ENCODE peak calls at places on chromosomes 4 and X, in six cellular contexts. L is BJ, W is astrocyte of the spinal cord, Y is fibroblast of the aortic adventitia, T is GM12865, X is fibroblast of mammary gland. H is an unnamed sample.

GRCh38 chr4:117898496-117898895 is 135.8 kb upstream of the NDST3 start:
- DNase-seq in Y (no peak), X (no peak), T (no peak), W (peak; percentile 46), L (no peak), H (no peak)

GRCh38 chr4:8618961-8619720 is 26.6 kb downstream of the CPZ start:
- DNase-seq in Y (no peak), T (no peak), W (no peak), X (no peak), L (no peak), H (no peak)

GRCh38 chr4:3712112-3712805 is 53.9 kb upstream of the ADRA2C start:
- DNase-seq in L (no peak), T (no peak), Y (no peak), X (no peak), W (no peak), H (no peak)

GRCh38 chr4:1494416-1495315 is 88.4 kb upstream of the NKX1-1 start:
- DNase-seq in L (no peak), X (no peak), T (no peak), W (no peak), Y (no peak), H (no peak)

GRCh38 chr4:176540814-176541213 is 221.0 kb downstream of the SPCS3 start:
- DNase-seq in Y (no peak), X (no peak), T (no peak), W (peak; percentile 31), L (no peak), H (no peak)

GRCh38 chrX:31397119-31397518 is 325.3 kb upstream of the FTHL17 start:
- DNase-seq in L (peak; percentile 20), W (peak; percentile 14), T (no peak), Y (no peak), X (peak; percentile 86), H (no peak)

GRCh38 chrX:53266175-53266574 is 15.2 kb downstream of the IQSEC2 start:
- DNase-seq in Y (no peak), T (no peak), W (no peak), X (no peak), L (no peak), H (no peak)

GRCh38 chr4:1234811-1235292 is 14.1 kb downstream of the CTBP1 start:
- DNase-seq in Y (no peak), W (no peak), L (no peak), X (no peak), T (no peak), H (no peak)

GRCh38 chr4:165378763-165379631 is at the start of gene CPE:
- DNase-seq in X (peak; percentile 63), W (peak; percentile 83), T (no peak), L (no peak), Y (peak; percentile 71), H (no peak)

GRCh38 chrX:21885568-21885967 is 29.8 kb downstream of the YY2 start:
- DNase-seq in W (peak; percentile 39), Y (peak; percentile 45), T (no peak), X (no peak), L (no peak), H (no peak)

GRCh38 chr4:183142566-183143545 is 43.8 kb downstream of the WWC2 start:
- DNase-seq in Y (peak; percentile 72), W (peak; percentile 55), T (no peak), X (peak; percentile 90), L (peak; percentile 27), H (no peak)

GRCh38 chrX:110440016-110440805 is 81.6 kb downstream of the RTL9 start:
- DNase-seq in L (no peak), W (no peak), Y (no peak), X (no peak), T (no peak), H (no peak)

GRCh38 chrX:110444996-110445395 is 86.3 kb downstream of the RTL9 start:
- DNase-seq in W (no peak), L (no peak), X (no peak), T (no peak), Y (no peak), H (no peak)

GRCh38 chrX:110437686-110438085 is 79.0 kb downstream of the RTL9 start:
- DNase-seq in L (no peak), X (no peak), T (no peak), Y (no peak), W (no peak), H (no peak)

GRCh38 chrX:110448459-110448858 is 89.8 kb downstream of the RTL9 start:
- DNase-seq in L (no peak), Y (no peak), X (no peak), T (no peak), W (no peak), H (no peak)

DNA sequence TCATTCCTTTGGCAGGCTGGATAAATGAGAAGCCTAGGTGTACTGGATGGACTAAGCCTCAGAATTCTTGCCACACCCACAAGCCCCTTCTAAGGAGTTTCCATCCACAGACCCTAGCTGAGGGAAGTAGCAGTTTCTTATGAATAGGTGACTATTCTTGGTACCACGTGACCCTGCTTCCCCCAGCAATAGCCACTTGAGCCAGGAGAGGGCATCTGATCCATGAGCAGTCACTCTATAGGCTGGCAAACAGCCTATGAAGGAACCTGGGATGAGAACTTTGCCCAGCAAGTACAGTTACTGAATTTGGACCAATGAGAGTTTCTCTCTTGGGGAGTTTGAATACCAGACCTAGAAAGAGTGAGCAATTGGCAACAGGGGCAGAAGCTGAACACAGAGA is 84.0 kb downstream of the RTL9 start:
- DNase-seq in Y (peak; percentile 14), W (peak; percentile 28), T (peak; percentile 28), X (peak; percentile 36), L (no peak), H (no peak)
- TF ChIP-seq CTCF in Y (peak; percentile 28), W (peak; percentile 32), T (peak; percentile 7), X (peak; percentile 39), L (peak; percentile 29), H (peak; percentile 47)

GRCh38 chrX:48683411-48683982 is at the start of gene WAS:
- DNase-seq in X (no peak), W (no peak), T (peak; percentile 81), Y (no peak), L (no peak), H (peak; percentile 59)
- H3K4me3 ChIP-seq in X (no peak within 1 kb of the TSS), W (no peak within 1 kb of the TSS), T (peak within 1 kb of the TSS; percentile 76), Y (no peak within 1 kb of the TSS), L (no peak within 1 kb of the TSS), H (peak within 1 kb of the TSS; percentile 88)

GRCh38 chr4:139232751-139233150 is 47.3 kb downstream of the MGARP start:
- DNase-seq in W (no peak), L (no peak), Y (no peak), X (no peak), T (no peak), H (no peak)

GRCh38 chr4:139223682-139224317 is 46.8 kb upstream of the ELF2 start:
- DNase-seq in T (peak; percentile 56), Y (peak; percentile 92), X (peak; percentile 85), W (peak; percentile 75), L (no peak), H (peak; percentile 15)

GRCh38 chr4:139229534-139230039 is 50.4 kb downstream of the MGARP start:
- DNase-seq in Y (peak; percentile 84), T (peak; percentile 61), L (no peak), W (peak; percentile 72), X (peak; percentile 72), H (peak; percentile 18)

GRCh38 chr4:139222215-139222614 is 45.2 kb upstream of the ELF2 start:
- DNase-seq in Y (no peak), X (no peak), W (no peak), T (no peak), L (no peak), H (no peak)

GRCh38 chr4:139227729-139228404 is 50.8 kb upstream of the ELF2 start:
- DNase-seq in W (no peak), T (peak; percentile 16), L (no peak), X (no peak), Y (no peak), H (no peak)
- TF ChIP-seq CTCF in W (no peak), T (peak; percentile 4), L (peak; percentile 6), X (no peak), Y (no peak), H (peak; percentile 32)

GRCh38 chr4:149371021-149371420 is 444.6 kb downstream of the IQCM start:
- DNase-seq in Y (peak; percentile 78), X (peak; percentile 78), T (peak; percentile 58), W (peak; percentile 70), L (peak; percentile 11), H (peak; percentile 19)
- H3K4me3 ChIP-seq in Y (no peak overlapping the region), X (no peak overlapping the region), T (no peak overlapping the region), W (no peak overlapping the region), L (no peak overlapping the region), H (no peak overlapping the region)

GRCh38 chr4:5708829-5709680 is 696 bp upstream of the EVC2 start:
- DNase-seq in X (no peak), L (no peak), T (no peak), Y (no peak), W (no peak), H (no peak)

GRCh38 chr4:5708171-5708828 is at the start of gene EVC2:
- DNase-seq in W (peak; percentile 59), L (no peak), T (no peak), X (peak; percentile 62), Y (peak; percentile 66), H (no peak)

GRCh38 chr4:5710962-5711478 is at the start of gene EVC:
- DNase-seq in X (peak; percentile 77), W (peak; percentile 81), T (no peak), L (no peak), Y (peak; percentile 81), H (no peak)

GRCh38 chr4:5711479-5712184 is 631 bp downstream of the EVC start:
- DNase-seq in X (peak; percentile 56), L (no peak), W (peak; percentile 54), Y (peak; percentile 55), T (no peak), H (no peak)

DNA sequence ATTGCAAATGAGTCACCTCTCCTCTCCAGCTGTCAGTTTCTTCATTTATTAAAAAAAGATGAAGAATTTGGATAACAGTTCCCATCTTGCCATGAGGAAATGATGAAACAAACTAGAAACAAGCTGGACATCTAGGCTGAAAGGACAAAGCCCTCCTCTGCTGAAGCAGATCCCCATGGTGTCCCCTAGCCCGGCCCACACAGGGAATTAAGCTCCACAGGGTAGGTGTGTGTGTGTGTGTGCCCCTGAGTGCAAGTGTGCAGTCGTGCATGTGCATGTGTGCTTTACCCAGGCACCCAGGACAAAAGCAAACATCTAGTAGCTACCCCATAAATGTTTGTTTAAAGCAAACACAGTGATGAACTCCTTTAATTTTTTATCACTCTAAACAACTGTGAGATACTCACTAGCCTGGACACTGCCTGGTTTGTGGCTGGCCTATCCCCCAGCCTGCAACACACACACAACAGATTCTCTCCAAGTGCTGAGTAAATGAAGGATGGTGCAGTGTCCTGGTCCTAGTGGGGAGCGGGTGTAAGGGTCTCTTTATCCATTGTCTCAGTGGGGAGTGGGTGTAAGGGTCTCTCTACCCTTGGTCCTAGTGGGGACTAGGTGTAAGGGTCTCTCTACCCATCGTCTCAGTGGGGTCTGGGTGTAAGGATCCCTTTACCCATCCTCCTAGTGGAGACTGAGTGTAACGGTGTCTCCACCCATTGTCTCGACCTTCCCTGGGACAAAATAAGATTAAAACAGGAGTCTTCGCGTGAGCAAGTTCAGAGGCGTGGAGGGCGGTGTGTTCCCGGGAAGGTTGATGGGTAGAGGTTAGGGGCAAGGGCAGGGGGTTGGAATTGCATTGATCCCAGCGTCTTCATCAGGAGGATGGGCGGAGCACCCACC is 688 bp upstream of the EVC start:
- DNase-seq in T (no peak), W (peak; percentile 9), X (no peak), L (no peak), Y (peak; percentile 74), H (no peak)
- TF ChIP-seq CTCF in T (no peak), W (peak; percentile 50), X (peak; percentile 48), L (peak; percentile 59), Y (peak; percentile 56), H (peak; percentile 65)

GRCh38 chrX:148500428-148501120 is at the start of gene AFF2:
- DNase-seq in T (peak; percentile 41), L (no peak), W (peak; percentile 10), Y (peak; percentile 26), X (peak; percentile 2), H (no peak)
- H3K4me3 ChIP-seq in T (peak within 1 kb of the TSS; percentile 45), L (peak within 1 kb of the TSS; percentile 21), W (peak within 1 kb of the TSS; percentile 43), Y (peak within 1 kb of the TSS; percentile 62), X (no peak within 1 kb of the TSS), H (peak within 1 kb of the TSS; percentile 30)